ENCODE peak calls at places on chromosome 18, in ten cellular contexts. W is NB4, R is stomach, P is H9, J is progenitor cell of endocrine pancreas, E is GM23338, B is dorsolateral prefrontal cortex, M is foreskin fibroblast, V is choroid plexus epithelial cell, Q is sigmoid colon. K is an unnamed sample.
A peak's percentile ranks its signal among the peaks of the same experiment; 100 is the strongest.

GRCh38 chr18:10402876-10403559 is 51.4 kb upstream of the APCDD1 start:
- DNase-seq in J (no peak), E (no peak), M (no peak), P (no peak), V (no peak), B (no peak), Q (no peak), R (no peak), W (no peak), K (no peak)

GRCh38 chr18:48924621-48925601 is 25.9 kb downstream of the SMAD7 start:
- DNase-seq in Q (no peak), M (no peak), W (no peak), J (no peak), B (no peak), V (no peak), R (no peak), P (no peak), E (no peak), K (no peak)

GRCh38 chr18:6414723-6415362 is at the start of gene L3MBTL4:
- DNase-seq in E (peak; percentile 63), P (peak; percentile 52), J (peak; percentile 44), W (no peak), M (no peak), V (no peak), R (peak; percentile 69), B (no peak), Q (peak; percentile 64), K (peak; percentile 77)

GRCh38 chr18:76503999-76504398 is 9.0 kb upstream of the ZNF516 start:
- DNase-seq in V (no peak), P (no peak), J (no peak), B (no peak), Q (no peak), E (peak; percentile 23), W (peak; percentile 68), M (no peak), R (no peak), K (no peak)

GRCh38 chr18:60020107-60020925 is 120.5 kb downstream of the PMAIP1 start:
- DNase-seq in Q (no peak), W (no peak), R (no peak), B (no peak), V (peak; percentile 50), M (peak; percentile 12), E (no peak), J (no peak), P (no peak), K (no peak)

GRCh38 chr18:53698907-53699306 is 525.6 kb downstream of the MBD2 start:
- DNase-seq in E (peak; percentile 55), R (peak; percentile 52), P (peak; percentile 46), Q (no peak), B (no peak), V (peak; percentile 75), W (peak; percentile 44), J (peak; percentile 22), M (peak; percentile 5), K (peak; percentile 29)

GRCh38 chr18:78773303-78773755 is 206.3 kb upstream of the SALL3 start:
- DNase-seq in R (peak; percentile 22), V (no peak), M (no peak), J (no peak), E (no peak), W (no peak), Q (peak; percentile 39), B (no peak), P (no peak), K (no peak)

GRCh38 chr18:3998698-3999333 is 456.3 kb downstream of the DLGAP1 start:
- DNase-seq in Q (no peak), P (no peak), M (peak; percentile 21), B (no peak), J (no peak), E (peak; percentile 70), W (peak; percentile 56), V (peak; percentile 71), R (no peak), K (no peak)

GRCh38 chr18:48801728-48802542 is 148.8 kb downstream of the SMAD7 start:
- DNase-seq in R (peak; percentile 35), P (peak; percentile 6), V (no peak), Q (peak; percentile 39), M (no peak), W (no peak), J (no peak), E (no peak), B (no peak), K (no peak)

GRCh38 chr18:54119524-54120019 is 104.9 kb downstream of the MBD2 start:
- DNase-seq in M (peak; percentile 33), E (peak; percentile 88), P (peak; percentile 44), R (no peak), V (peak; percentile 87), J (no peak), Q (no peak), W (peak; percentile 59), B (no peak), K (peak; percentile 30)

GRCh38 chr18:32435631-32436500 is 34.8 kb downstream of the GAREM1 start:
- DNase-seq in M (no peak), E (no peak), P (no peak), V (no peak), R (no peak), Q (no peak), B (no peak), J (no peak), W (no peak), K (no peak)

GRCh38 chr18:76553715-76554603 is 58.9 kb upstream of the ZNF516 start:
- DNase-seq in Q (no peak), R (no peak), V (peak; percentile 66), E (no peak), B (no peak), P (no peak), J (no peak), M (peak; percentile 66), W (peak; percentile 96), K (no peak)

GRCh38 chr18:35588995-35589394 is 7.5 kb downstream of the GALNT1 start:
- DNase-seq in V (no peak), M (no peak), W (no peak), Q (no peak), R (no peak), J (no peak), P (peak; percentile 65), E (peak; percentile 86), B (no peak), K (no peak)

GRCh38 chr18:6546229-6546628 is 131.5 kb upstream of the L3MBTL4 start:
- DNase-seq in E (no peak), P (no peak), J (no peak), V (no peak), B (no peak), Q (no peak), W (no peak), R (no peak), M (no peak), K (no peak)

GRCh38 chr18:46424898-46425297 is 232.1 kb downstream of the LOXHD1 start:
- DNase-seq in J (no peak), Q (no peak), P (peak; percentile 77), W (no peak), E (peak; percentile 78), V (no peak), M (no peak), R (no peak), B (no peak), K (no peak)

GRCh38 chr18:48363167-48363566 is 46.0 kb downstream of the ZBTB7C start:
- DNase-seq in P (no peak), J (no peak), E (no peak), V (no peak), R (no peak), Q (no peak), M (no peak), W (no peak), B (no peak), K (no peak)

GRCh38 chr18:47817017-47817911 is 113.2 kb downstream of the SMAD2 start:
- DNase-seq in B (no peak), M (peak; percentile 4), P (no peak), E (no peak), Q (no peak), R (no peak), J (no peak), W (no peak), V (peak; percentile 27), K (no peak)

GRCh38 chr18:77131652-77132368 is 773 bp downstream of the MBP start:
- DNase-seq in M (no peak), R (peak; percentile 65), J (peak; percentile 60), P (no peak), E (peak; percentile 51), V (peak; percentile 49), W (peak; percentile 81), B (no peak), Q (peak; percentile 85), K (peak; percentile 73)

GRCh38 chr18:13621886-13622619 is 104.3 kb downstream of the FAM210A start:
- DNase-seq in E (no peak), B (no peak), W (no peak), V (no peak), P (no peak), J (no peak), R (no peak), M (no peak), Q (no peak), K (no peak)
- TF ChIP-seq CTCF in E (no peak), B (no peak), W (no peak), V (no peak), P (no peak), J (no peak), R (no peak), M (no peak), Q (no peak), K (no peak)

GRCh38 chr18:74921057-74921820 is 287.7 kb downstream of the PTGR3 start:
- DNase-seq in R (no peak), V (no peak), W (no peak), Q (no peak), M (no peak), B (no peak), P (peak; percentile 52), E (peak; percentile 75), J (no peak), K (no peak)
- TF ChIP-seq CTCF in R (no peak), V (no peak), W (no peak), Q (no peak), M (no peak), B (no peak), P (no peak), E (no peak), J (no peak), K (no peak)

GRCh38 chr18:63850010-63850409 is 37.5 kb upstream of the SERPINB2 start:
- DNase-seq in M (peak; percentile 61), J (no peak), W (peak; percentile 77), V (peak; percentile 51), Q (no peak), B (no peak), P (peak; percentile 43), R (no peak), E (peak; percentile 76), K (peak; percentile 23)

GRCh38 chr18:63843008-63843407 is 44.5 kb upstream of the SERPINB2 start:
- DNase-seq in P (no peak), V (no peak), E (no peak), J (no peak), Q (no peak), W (no peak), R (no peak), B (no peak), M (no peak), K (no peak)

GRCh38 chr18:63848159-63848558 is 39.3 kb upstream of the SERPINB2 start:
- DNase-seq in Q (no peak), V (peak; percentile 84), M (peak; percentile 34), P (no peak), J (no peak), R (no peak), B (no peak), W (peak; percentile 77), E (peak; percentile 77), K (no peak)

GRCh38 chr18:63844254-63844653 is 43.3 kb upstream of the SERPINB2 start:
- DNase-seq in W (peak; percentile 62), B (no peak), E (peak; percentile 61), R (no peak), J (no peak), P (no peak), V (peak; percentile 77), Q (no peak), M (peak; percentile 36), K (peak; percentile 24)
- TF ChIP-seq CTCF in W (peak; percentile 21), B (peak; percentile 40), E (peak; percentile 73), R (no peak), J (peak; percentile 57), P (peak; percentile 69), V (peak; percentile 61), Q (no peak), M (peak; percentile 30), K (peak; percentile 64)

GRCh38 chr18:57787068-57787682 is 15.9 kb downstream of the ATP8B1 start:
- DNase-seq in P (no peak), M (no peak), E (no peak), W (no peak), J (no peak), B (no peak), R (no peak), V (no peak), Q (no peak), K (no peak)
- TF ChIP-seq CTCF in P (no peak), M (no peak), E (no peak), W (no peak), J (no peak), B (no peak), R (no peak), V (no peak), Q (no peak), K (no peak)

K was measured in GM13977.